ENCODE peak calls at places on chromosomes 7 and 10, in five cellular contexts. One of them, this sample, is unnamed.

GRCh38 chr10:130771491-130771890 is 540.0 kb downstream of the TCERG1L start:
- DNase-seq in AG09309: no peak
- DNase-seq in hepatocyte: no peak
- DNase-seq in osteocyte: no peak
- DNase-seq in right atrium auricular region: no peak
- DNase-seq in this sample: no peak

GRCh38 chr7:30470163-30470770 is 8.3 kb downstream of the NOD1 start:
- DNase-seq in AG09309: no peak
- DNase-seq in hepatocyte: no peak
- DNase-seq in osteocyte: peak; percentile 53
- DNase-seq in right atrium auricular region: peak; percentile 84
- DNase-seq in this sample: no peak

GRCh38 chr7:141731476-141732149 is 6.5 kb upstream of the SSBP1 start:
- DNase-seq in AG09309: no peak
- DNase-seq in hepatocyte: no peak
- DNase-seq in osteocyte: no peak
- DNase-seq in right atrium auricular region: no peak
- DNase-seq in this sample: no peak

GRCh38 chr10:130961506-130962239 is 349.8 kb downstream of the TCERG1L start:
- DNase-seq in AG09309: no peak
- DNase-seq in hepatocyte: no peak
- DNase-seq in osteocyte: peak; percentile 68
- DNase-seq in right atrium auricular region: peak; percentile 54
- DNase-seq in this sample: no peak

GRCh38 chr10:26367771-26368170 is 70.4 kb upstream of the APBB1IP start:
- DNase-seq in AG09309: peak; percentile 4
- DNase-seq in hepatocyte: peak; percentile 85
- DNase-seq in osteocyte: no peak
- DNase-seq in right atrium auricular region: no peak
- DNase-seq in this sample: no peak

GRCh38 chr7:18393465-18394118 is 102.0 kb upstream of the HDAC9 start:
- DNase-seq in AG09309: peak; percentile 5
- DNase-seq in hepatocyte: no peak
- DNase-seq in osteocyte: no peak
- DNase-seq in right atrium auricular region: no peak
- DNase-seq in this sample: no peak

GRCh38 chr7:113087278-113087998 is 811 bp upstream of the GPR85 start:
- DNase-seq in AG09309: peak; percentile 83
- DNase-seq in hepatocyte: peak; percentile 41
- DNase-seq in osteocyte: no peak
- DNase-seq in right atrium auricular region: no peak
- DNase-seq in this sample: no peak

GRCh38 chr10:3830946-3831345 is 45.9 kb upstream of the KLF6 start:
- DNase-seq in AG09309: no peak
- DNase-seq in hepatocyte: no peak
- DNase-seq in osteocyte: no peak
- DNase-seq in right atrium auricular region: no peak
- DNase-seq in this sample: no peak

GRCh38 chr7:101880536-101881443 is 63.4 kb downstream of the CUX1 start:
- DNase-seq in AG09309: no peak
- DNase-seq in hepatocyte: no peak
- DNase-seq in osteocyte: no peak
- DNase-seq in right atrium auricular region: no peak
- DNase-seq in this sample: no peak

GRCh38 chr7:117731455-117731854 is 141.8 kb downstream of the CTTNBP2 start:
- DNase-seq in AG09309: no peak
- DNase-seq in hepatocyte: no peak
- DNase-seq in osteocyte: no peak
- DNase-seq in right atrium auricular region: no peak
- DNase-seq in this sample: no peak

GRCh38 chr10:81108516-81109199 is 571.0 kb downstream of the SH2D4B start:
- DNase-seq in AG09309: no peak
- DNase-seq in hepatocyte: peak; percentile 61
- DNase-seq in osteocyte: no peak
- DNase-seq in right atrium auricular region: no peak
- DNase-seq in this sample: no peak

GRCh38 chr10:30600005-30600404 is 29.5 kb downstream of the LYZL2 start:
- DNase-seq in AG09309: no peak
- DNase-seq in hepatocyte: no peak
- DNase-seq in osteocyte: no peak
- DNase-seq in right atrium auricular region: no peak
- DNase-seq in this sample: peak; percentile 62

GRCh38 chr7:142338633-142339501 is 81.0 kb upstream of the PRSS58 start:
- DNase-seq in AG09309: no peak
- DNase-seq in hepatocyte: no peak
- DNase-seq in osteocyte: no peak
- DNase-seq in right atrium auricular region: no peak
- DNase-seq in this sample: no peak

GRCh38 chr10:126519188-126519587 is 130.9 kb upstream of the ADAM12 start:
- DNase-seq in AG09309: no peak
- DNase-seq in hepatocyte: no peak
- DNase-seq in osteocyte: no peak
- DNase-seq in right atrium auricular region: no peak
- DNase-seq in this sample: no peak

GRCh38 chr10:77027141-77027540 is 610.5 kb downstream of the KCNMA1 start:
- DNase-seq in AG09309: no peak
- DNase-seq in hepatocyte: no peak
- DNase-seq in osteocyte: no peak
- DNase-seq in right atrium auricular region: no peak
- DNase-seq in this sample: no peak

GRCh38 chr7:127396184-127396583 is 3.7 kb upstream of the ZNF800 start:
- DNase-seq in AG09309: no peak
- DNase-seq in hepatocyte: no peak
- DNase-seq in osteocyte: no peak
- DNase-seq in right atrium auricular region: no peak
- DNase-seq in this sample: peak; percentile 88

GRCh38 chr10:71753091-71753959 is 20.0 kb downstream of the VSIR start:
- DNase-seq in AG09309: no peak
- DNase-seq in hepatocyte: peak; percentile 50
- DNase-seq in osteocyte: no peak
- DNase-seq in right atrium auricular region: peak; percentile 79
- DNase-seq in this sample: peak; percentile 97

GRCh38 chr10:72802291-72803118 is 91.0 kb upstream of the OIT3 start:
- DNase-seq in AG09309: no peak
- DNase-seq in hepatocyte: no peak
- DNase-seq in osteocyte: no peak
- DNase-seq in right atrium auricular region: no peak
- DNase-seq in this sample: no peak

DNA sequence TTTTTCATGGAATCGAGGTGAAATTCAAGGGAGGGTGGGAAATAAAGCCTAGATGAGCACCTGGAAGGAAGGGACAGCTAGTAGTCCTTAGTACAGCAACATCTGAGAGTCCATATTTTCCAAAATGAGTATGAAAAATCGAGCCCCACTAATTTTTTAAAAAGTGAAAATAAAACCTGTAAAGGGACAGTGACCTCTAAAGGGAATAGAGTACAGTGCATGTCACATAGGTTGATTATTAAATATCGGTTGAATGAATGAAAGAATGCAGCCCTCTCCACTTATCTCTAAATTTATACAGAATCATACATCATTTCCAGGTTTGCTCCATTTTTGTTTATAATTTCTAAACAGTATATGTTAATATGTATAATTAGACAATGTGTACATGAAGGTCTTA is 1088.5 kb upstream of the GHITM start:
- DNase-seq in AG09309: no peak
- DNase-seq in hepatocyte: no peak
- DNase-seq in osteocyte: no peak
- DNase-seq in right atrium auricular region: no peak
- DNase-seq in this sample: no peak
- TF ChIP-seq CTCF in AG09309: no peak
- TF ChIP-seq CTCF in hepatocyte: peak; percentile 4
- TF ChIP-seq CTCF in osteocyte: peak; percentile 32
- TF ChIP-seq CTCF in right atrium auricular region: no peak
- TF ChIP-seq CTCF in this sample: no peak

GRCh38 chr7:24767878-24768569 is 10.8 kb upstream of the GSDME start:
- DNase-seq in AG09309: no peak
- DNase-seq in hepatocyte: no peak
- DNase-seq in osteocyte: no peak
- DNase-seq in right atrium auricular region: no peak
- DNase-seq in this sample: no peak
- TF ChIP-seq CTCF in AG09309: no peak
- TF ChIP-seq CTCF in hepatocyte: no peak
- TF ChIP-seq CTCF in osteocyte: peak; percentile 14
- TF ChIP-seq CTCF in right atrium auricular region: no peak
- TF ChIP-seq CTCF in this sample: no peak

GRCh38 chr7:155770186-155770585 is 42.1 kb downstream of the SHH start:
- DNase-seq in AG09309: no peak
- DNase-seq in hepatocyte: no peak
- DNase-seq in osteocyte: no peak
- DNase-seq in right atrium auricular region: no peak
- DNase-seq in this sample: no peak

GRCh38 chr7:155765458-155765857 is 46.8 kb downstream of the SHH start:
- DNase-seq in AG09309: no peak
- DNase-seq in hepatocyte: no peak
- DNase-seq in osteocyte: no peak
- DNase-seq in right atrium auricular region: no peak
- DNase-seq in this sample: no peak

GRCh38 chr7:155769701-155770100 is 42.6 kb downstream of the SHH start:
- DNase-seq in AG09309: peak; percentile 84
- DNase-seq in hepatocyte: peak; percentile 69
- DNase-seq in osteocyte: no peak
- DNase-seq in right atrium auricular region: no peak
- DNase-seq in this sample: no peak

GRCh38 chr7:155766386-155766785 is 45.9 kb downstream of the SHH start:
- DNase-seq in AG09309: no peak
- DNase-seq in hepatocyte: no peak
- DNase-seq in osteocyte: no peak
- DNase-seq in right atrium auricular region: no peak
- DNase-seq in this sample: no peak

GRCh38 chr7:155767562-155768437 is 44.5 kb downstream of the SHH start:
- DNase-seq in AG09309: no peak
- DNase-seq in hepatocyte: no peak
- DNase-seq in osteocyte: no peak
- DNase-seq in right atrium auricular region: no peak
- DNase-seq in this sample: no peak
- TF ChIP-seq CTCF in AG09309: no peak
- TF ChIP-seq CTCF in hepatocyte: peak; percentile 3
- TF ChIP-seq CTCF in osteocyte: no peak
- TF ChIP-seq CTCF in right atrium auricular region: no peak
- TF ChIP-seq CTCF in this sample: no peak

GRCh38 chr7:157565981-157566630 is 229.3 kb downstream of the DNAJB6 start:
- DNase-seq in AG09309: no peak
- DNase-seq in hepatocyte: no peak
- DNase-seq in osteocyte: no peak
- DNase-seq in right atrium auricular region: no peak
- DNase-seq in this sample: no peak
- TF ChIP-seq CTCF in AG09309: no peak
- TF ChIP-seq CTCF in hepatocyte: no peak
- TF ChIP-seq CTCF in osteocyte: no peak
- TF ChIP-seq CTCF in right atrium auricular region: no peak
- TF ChIP-seq CTCF in this sample: no peak

DNA sequence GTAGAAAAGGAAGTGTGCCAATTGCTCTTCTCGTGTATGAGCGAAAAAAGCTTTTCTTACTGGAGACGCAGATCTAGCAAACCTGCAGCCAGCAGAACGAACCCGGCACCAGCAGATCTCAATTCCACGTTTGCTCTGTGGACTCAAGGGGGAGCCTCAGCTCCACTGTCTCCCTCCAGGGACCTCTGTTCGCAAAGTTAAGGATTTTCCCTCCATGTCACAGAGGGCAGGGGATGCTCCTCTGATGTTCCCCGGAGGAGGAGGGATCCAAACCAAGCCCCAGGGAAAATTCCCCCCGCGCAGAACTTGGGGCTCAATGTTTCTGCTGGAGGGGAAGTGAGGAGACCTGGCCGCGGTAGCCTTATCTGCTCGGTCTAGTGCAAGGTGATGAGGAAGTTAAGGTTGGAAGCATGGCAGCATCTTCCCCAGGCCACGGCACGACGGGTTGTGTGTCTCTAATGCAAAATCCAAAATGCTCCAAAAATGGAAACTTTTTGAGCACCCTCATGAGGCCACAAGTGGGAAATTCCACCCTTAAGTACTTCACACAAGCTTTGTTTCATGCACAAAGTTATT is 9.0 kb downstream of the IQCE start:
- DNase-seq in AG09309: no peak
- DNase-seq in hepatocyte: peak; percentile 52
- DNase-seq in osteocyte: no peak
- DNase-seq in right atrium auricular region: no peak
- DNase-seq in this sample: no peak
- TF ChIP-seq CTCF in AG09309: peak; percentile 52
- TF ChIP-seq CTCF in hepatocyte: peak; percentile 51
- TF ChIP-seq CTCF in osteocyte: peak; percentile 66
- TF ChIP-seq CTCF in right atrium auricular region: no peak
- TF ChIP-seq CTCF in this sample: peak; percentile 68

GRCh38 chr10:132508497-132509443 is 28.8 kb upstream of the INPP5A start:
- DNase-seq in AG09309: no peak
- DNase-seq in hepatocyte: no peak
- DNase-seq in osteocyte: no peak
- DNase-seq in right atrium auricular region: no peak
- DNase-seq in this sample: no peak
- TF ChIP-seq CTCF in AG09309: no peak
- TF ChIP-seq CTCF in hepatocyte: no peak
- TF ChIP-seq CTCF in osteocyte: peak; percentile 16
- TF ChIP-seq CTCF in right atrium auricular region: no peak
- TF ChIP-seq CTCF in this sample: no peak

GRCh38 chr7:44858161-44858560 is 10.3 kb upstream of the H2AZ2 start:
- DNase-seq in AG09309: no peak
- DNase-seq in hepatocyte: no peak
- DNase-seq in osteocyte: no peak
- DNase-seq in right atrium auricular region: no peak
- DNase-seq in this sample: no peak
- TF ChIP-seq CTCF in AG09309: no peak
- TF ChIP-seq CTCF in hepatocyte: no peak
- TF ChIP-seq CTCF in osteocyte: peak; percentile 20
- TF ChIP-seq CTCF in right atrium auricular region: no peak
- TF ChIP-seq CTCF in this sample: no peak

DNA sequence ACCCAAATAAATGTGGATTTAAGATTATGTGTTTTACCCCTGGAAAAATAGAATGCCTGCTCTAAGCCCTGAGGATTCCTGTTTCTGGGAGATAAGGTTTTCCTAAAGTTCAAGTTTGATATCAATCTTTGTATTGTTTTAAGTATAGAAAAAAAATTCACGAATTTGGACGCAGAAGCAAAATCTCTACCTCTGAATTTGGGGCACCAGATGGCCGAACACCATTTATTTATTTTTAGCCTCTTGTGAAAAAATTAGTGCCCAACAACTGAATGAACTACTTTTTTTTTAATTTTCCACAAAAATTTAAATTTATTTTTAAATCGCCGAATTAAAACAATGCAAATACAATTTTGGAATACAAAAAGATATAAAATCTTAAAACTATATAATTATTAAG is 128.1 kb upstream of the SP4 start:
- DNase-seq in AG09309: no peak
- DNase-seq in hepatocyte: no peak
- DNase-seq in osteocyte: no peak
- DNase-seq in right atrium auricular region: no peak
- DNase-seq in this sample: no peak
- TF ChIP-seq CTCF in AG09309: no peak
- TF ChIP-seq CTCF in hepatocyte: no peak
- TF ChIP-seq CTCF in osteocyte: no peak
- TF ChIP-seq CTCF in right atrium auricular region: no peak
- TF ChIP-seq CTCF in this sample: no peak

This sample was measured in CD14-positive monocyte.